ENCODE peak calls at places on chromosomes 3 and 15, in eight cellular contexts. F is heart left ventricle, B is ovary, R is A549, Y is body of pancreas, Q is GM12892, L is GM12878, G is uterus. P is an unnamed sample.

GRCh38 chr3:159260049-159260662 is 458.3 kb downstream of the MFSD1 start:
- DNase-seq in F (peak), B (peak), R (peak), Y (peak), Q (no peak), L (no peak), G (peak), P (peak)

GRCh38 chr3:43950775-43951174 is 260.0 kb downstream of the ABHD5 start:
- DNase-seq in F (no peak), B (no peak), R (no peak), Y (no peak), Q (no peak), L (no peak), G (no peak), P (no peak)

GRCh38 chr15:89747708-89748682 is 3.1 kb downstream of the MESP1 start:
- DNase-seq in F (no peak), B (no peak), R (no peak), Y (no peak), Q (no peak), L (no peak), G (no peak), P (no peak)

GRCh38 chr15:74960286-74960685 is 3.7 kb upstream of the RPP25 start:
- DNase-seq in F (no peak), B (no peak), R (no peak), Y (no peak), Q (no peak), L (no peak), G (no peak), P (no peak)

GRCh38 chr3:45595364-45596154 is 1.0 kb downstream of the LIMD1 start:
- DNase-seq in F (peak), B (peak), R (no peak), Y (peak), Q (peak), L (no peak), G (no peak), P (peak)

GRCh38 chr3:4421121-4421520 is 45.9 kb downstream of the SUMF1 start:
- DNase-seq in F (no peak), B (no peak), R (peak), Y (no peak), Q (no peak), L (no peak), G (no peak), P (peak)

GRCh38 chr15:80174017-80174746 is 21.4 kb downstream of the FAH start:
- DNase-seq in F (peak), B (no peak), R (no peak), Y (no peak), Q (no peak), L (no peak), G (no peak), P (no peak)

GRCh38 chr3:18222686-18223085 is 202.5 kb downstream of the SATB1 start:
- DNase-seq in F (no peak), B (no peak), R (no peak), Y (no peak), Q (no peak), L (no peak), G (no peak), P (no peak)

GRCh38 chr15:90481023-90481422 is 48.7 kb upstream of the CRTC3 start:
- DNase-seq in F (no peak), B (no peak), R (no peak), Y (no peak), Q (no peak), L (no peak), G (no peak), P (no peak)

GRCh38 chr3:53730565-53730964 is 115.7 kb downstream of the CHDH start:
- DNase-seq in F (peak), B (peak), R (no peak), Y (no peak), Q (no peak), L (no peak), G (peak), P (no peak)

GRCh38 chr3:107498646-107499045 is 24.1 kb upstream of the BBX start:
- DNase-seq in F (no peak), B (no peak), R (no peak), Y (no peak), Q (no peak), L (no peak), G (no peak), P (no peak)

GRCh38 chr3:194080913-194081800 is 54.8 kb upstream of the HES1 start:
- DNase-seq in F (no peak), B (no peak), R (no peak), Y (no peak), Q (no peak), L (no peak), G (no peak), P (no peak)

GRCh38 chr3:172174396-172175253 is 135.2 kb downstream of the FNDC3B start:
- DNase-seq in F (no peak), B (no peak), R (no peak), Y (no peak), Q (no peak), L (no peak), G (no peak), P (no peak)

GRCh38 chr15:50810128-50810527 is 44.6 kb upstream of the SPPL2A start:
- DNase-seq in F (no peak), B (no peak), R (no peak), Y (no peak), Q (no peak), L (no peak), G (no peak), P (no peak)

GRCh38 chr3:59559721-59560514 is 510.1 kb upstream of the CFAP20DC start:
- DNase-seq in F (no peak), B (no peak), R (peak), Y (no peak), Q (no peak), L (no peak), G (no peak), P (no peak)

GRCh38 chr3:100335137-100335833 is 728 bp downstream of the NIT2 start:
- DNase-seq in F (peak), B (peak), R (peak), Y (peak), Q (peak), L (no peak), G (no peak), P (peak)

GRCh38 chr3:165502707-165503106 is 306.5 kb upstream of the SLITRK3 start:
- DNase-seq in F (no peak), B (no peak), R (no peak), Y (no peak), Q (no peak), L (no peak), G (no peak), P (no peak)

GRCh38 chr15:35751421-35752133 is 205.6 kb upstream of the DPH6 start:
- DNase-seq in F (peak), B (peak), R (peak), Y (peak), Q (no peak), L (peak), G (peak), P (peak)

GRCh38 chr15:52128568-52128967 is 16.0 kb upstream of the BCL2L10 start:
- DNase-seq in F (no peak), B (no peak), R (no peak), Y (no peak), Q (no peak), L (no peak), G (no peak), P (no peak)

GRCh38 chr3:73622135-73622534 is 2.6 kb downstream of the PDZRN3 start:
- DNase-seq in F (peak), B (peak), R (no peak), Y (peak), Q (no peak), L (no peak), G (peak), P (no peak)

GRCh38 chr3:40821316-40821715 is 296.6 kb downstream of the ZNF621 start:
- DNase-seq in F (no peak), B (no peak), R (no peak), Y (no peak), Q (no peak), L (no peak), G (no peak), P (no peak)

GRCh38 chr3:54591157-54591556 is 336.7 kb downstream of the LRTM1 start:
- DNase-seq in F (no peak), B (no peak), R (no peak), Y (no peak), Q (no peak), L (no peak), G (no peak), P (no peak)

GRCh38 chr15:40142428-40142827 is 18.4 kb upstream of the BUB1B start:
- DNase-seq in F (no peak), B (no peak), R (no peak), Y (no peak), Q (no peak), L (no peak), G (no peak), P (no peak)

GRCh38 chr15:70802629-70803028 is 39.3 kb upstream of the UACA start:
- DNase-seq in F (no peak), B (no peak), R (peak), Y (no peak), Q (no peak), L (no peak), G (no peak), P (no peak)

DNA sequence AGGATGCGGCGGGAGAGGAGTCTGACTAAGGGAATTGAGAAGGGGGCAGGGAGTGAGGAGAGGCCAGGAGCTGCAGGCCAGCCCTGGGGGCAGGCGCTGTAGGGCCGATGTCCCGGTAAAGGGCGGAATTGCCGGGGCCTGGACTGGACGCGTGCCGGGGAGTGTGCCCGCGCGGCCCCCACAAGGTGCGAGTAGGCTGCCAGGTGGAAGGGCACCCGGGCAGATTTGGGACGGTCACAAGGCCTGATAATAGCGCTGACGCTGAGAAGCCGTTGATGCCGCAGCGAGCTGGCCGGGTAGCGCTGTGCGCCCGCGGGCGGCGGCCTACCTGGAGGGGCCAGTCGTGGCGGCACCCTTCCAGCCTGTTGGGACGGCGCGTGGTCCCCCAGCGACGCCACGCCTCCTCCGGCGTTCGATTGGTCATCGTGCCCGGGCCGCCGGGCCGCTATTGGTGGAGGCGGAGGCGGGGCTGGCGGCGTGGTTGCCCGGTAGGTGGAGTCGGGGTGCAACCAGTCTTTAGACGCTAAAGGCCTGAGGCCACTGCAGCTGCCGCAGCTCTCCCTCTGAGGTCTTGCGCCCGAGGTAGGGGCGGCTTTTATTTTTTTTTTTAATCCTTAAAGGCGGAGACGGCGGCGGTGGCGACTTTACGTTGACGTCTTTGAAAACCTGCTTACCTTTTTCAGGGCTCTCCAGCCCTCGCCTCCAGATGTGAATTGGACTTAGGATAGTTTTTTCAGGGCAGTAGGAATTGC is 919 bp downstream of the SLC25A38 start:
- DNase-seq in F (peak), B (peak), R (peak), Y (peak), Q (peak), L (peak), G (peak), P (no peak)
- TF ChIP-seq POLR2A in F (peak), B (peak), R (peak), Y (peak), Q (peak), L (peak), G (peak), P (peak)

DNA sequence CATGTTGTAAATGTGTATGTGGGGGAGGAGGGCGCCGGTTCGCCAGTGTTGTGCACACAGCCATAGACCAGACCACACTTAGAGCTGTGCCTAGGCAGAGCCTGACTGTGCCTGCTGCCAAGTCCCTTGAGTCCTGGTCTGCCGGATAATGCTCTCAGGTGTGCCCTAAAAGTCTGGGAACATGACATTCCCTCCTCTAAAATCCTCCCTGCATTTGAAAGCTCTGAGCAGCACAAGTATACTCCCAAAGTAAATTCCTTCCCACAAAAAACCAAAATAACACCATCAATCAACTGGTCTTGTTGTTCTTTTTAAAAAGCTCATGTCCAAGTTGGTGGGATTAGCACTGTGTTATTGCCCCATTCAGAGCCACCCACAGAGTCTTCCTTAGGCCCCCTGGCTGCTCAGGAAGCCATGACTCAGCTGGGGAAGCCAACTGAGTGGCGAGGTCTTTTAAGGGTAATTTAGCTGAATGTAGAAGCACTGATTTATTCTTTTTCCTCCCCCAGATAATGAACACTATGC is 147.8 kb upstream of the MCTP2 start:
- DNase-seq in F (no peak), B (no peak), R (no peak), Y (no peak), Q (no peak), L (no peak), G (peak), P (no peak)
- TF ChIP-seq POLR2A in F (no peak), B (no peak), R (no peak), Y (no peak), Q (no peak), L (no peak), G (no peak), P (no peak)

GRCh38 chr3:39592729-39593128 is 125.2 kb downstream of the MOBP start:
- DNase-seq in F (no peak), B (no peak), R (no peak), Y (no peak), Q (no peak), L (no peak), G (no peak), P (no peak)
- TF ChIP-seq POLR2A in F (no peak), B (no peak), R (no peak), Y (no peak), Q (no peak), L (no peak), G (no peak), P (no peak)

DNA sequence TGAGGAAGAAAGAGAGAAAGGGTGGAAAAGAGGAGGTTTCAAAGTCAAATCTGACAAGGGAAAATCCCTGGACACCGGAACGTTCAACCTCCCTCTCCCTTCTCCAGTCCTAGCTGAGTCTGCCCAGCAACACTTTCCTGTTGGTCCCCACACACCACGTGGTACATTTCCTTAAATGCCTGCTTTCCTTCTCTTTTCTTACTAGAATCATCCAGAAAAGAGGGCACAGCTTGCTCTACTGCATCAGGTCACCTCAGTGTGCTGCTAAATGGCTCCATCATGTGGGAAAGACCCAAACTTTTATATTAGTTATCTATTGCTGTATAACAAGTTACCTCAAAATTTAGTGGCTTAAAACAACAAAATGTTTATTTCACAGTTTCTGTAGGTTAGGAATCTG is 181.2 kb downstream of the NECTIN3 start:
- DNase-seq in F (no peak), B (no peak), R (no peak), Y (no peak), Q (no peak), L (no peak), G (no peak), P (no peak)
- TF ChIP-seq POLR2A in F (no peak), B (no peak), R (no peak), Y (no peak), Q (no peak), L (no peak), G (no peak), P (no peak)

DNA sequence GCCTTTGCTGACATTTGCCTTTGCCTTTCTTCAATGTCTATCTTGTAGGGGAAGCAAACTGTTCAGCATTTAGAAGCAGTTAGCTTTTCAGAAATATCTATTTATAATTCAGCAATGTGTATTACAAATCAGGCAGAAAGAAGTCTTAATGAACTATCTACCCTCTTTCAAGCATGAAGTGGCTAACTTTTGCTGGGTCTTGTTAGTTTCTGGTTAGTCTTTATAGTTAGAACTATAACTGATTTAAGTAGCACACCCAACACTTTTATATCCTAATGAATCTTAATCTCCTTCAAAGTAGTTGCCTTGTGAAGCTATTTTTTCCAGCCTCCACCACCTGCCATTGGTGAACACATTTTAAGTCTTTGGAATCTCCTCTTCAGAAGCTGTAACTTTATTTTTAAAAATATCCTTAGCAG is 13.3 kb downstream of the CCNL1 start:
- DNase-seq in F (no peak), B (no peak), R (no peak), Y (no peak), Q (no peak), L (no peak), G (no peak), P (no peak)
- TF ChIP-seq POLR2A in F (no peak), B (no peak), R (no peak), Y (no peak), Q (peak), L (no peak), G (no peak), P (peak)

DNA sequence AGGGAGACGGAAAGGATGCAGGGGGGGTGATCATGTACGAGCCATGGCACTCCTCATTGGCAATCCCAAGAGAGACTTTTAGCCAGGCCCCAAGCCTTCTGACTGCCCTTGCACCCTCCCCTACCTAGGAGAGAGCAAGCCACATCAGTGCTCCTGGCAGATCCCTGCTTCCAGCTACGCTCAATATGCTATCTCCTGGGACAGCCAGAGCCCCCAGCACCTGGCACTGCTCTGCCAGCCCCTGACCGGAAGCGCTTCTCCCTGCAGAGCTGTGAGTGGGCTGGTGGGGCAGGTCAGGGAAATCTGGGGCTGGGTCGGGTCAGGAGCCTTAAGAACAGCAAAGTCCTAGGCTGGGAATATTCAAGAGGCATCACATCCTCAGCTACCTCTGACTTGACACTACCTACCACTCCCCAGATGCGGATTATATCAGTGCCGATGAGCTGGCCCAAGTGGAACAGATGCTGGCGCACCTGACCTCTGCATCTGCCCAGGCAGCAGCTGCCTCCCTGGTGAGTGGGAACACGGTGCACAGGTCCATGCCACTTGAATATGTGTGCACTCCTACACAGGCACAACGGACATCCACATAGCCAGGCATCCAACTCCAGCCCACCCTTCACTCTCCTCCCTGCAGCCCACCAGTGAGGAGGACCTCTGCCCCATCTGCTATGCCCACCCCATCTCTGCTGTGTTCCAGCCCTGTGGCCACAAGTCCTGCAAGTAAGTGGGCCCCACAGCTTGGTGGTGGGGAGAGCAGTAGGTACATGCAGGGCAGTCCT is 1.1 kb upstream of the AMIGO3 start:
- DNase-seq in F (no peak), B (no peak), R (no peak), Y (peak), Q (no peak), L (no peak), G (peak), P (no peak)
- TF ChIP-seq POLR2A in F (no peak), B (no peak), R (no peak), Y (peak), Q (peak), L (peak), G (no peak), P (peak)

GRCh38 chr3:196194542-196194915 is 16.7 kb downstream of the ZDHHC19 start:
- DNase-seq in F (no peak), B (no peak), R (no peak), Y (no peak), Q (no peak), L (no peak), G (no peak), P (peak)

GRCh38 chr3:196193037-196193737 is 18.0 kb downstream of the ZDHHC19 start:
- DNase-seq in F (no peak), B (no peak), R (no peak), Y (no peak), Q (no peak), L (no peak), G (no peak), P (peak)

GRCh38 chr3:196195664-196196255 is 15.4 kb downstream of the ZDHHC19 start:
- DNase-seq in F (no peak), B (no peak), R (no peak), Y (no peak), Q (no peak), L (no peak), G (no peak), P (no peak)

GRCh38 chr3:196192036-196193001 is 18.9 kb downstream of the ZDHHC19 start:
- DNase-seq in F (no peak), B (no peak), R (no peak), Y (no peak), Q (no peak), L (peak), G (no peak), P (peak)

GRCh38 chr3:196193738-196194541 is 17.3 kb downstream of the ZDHHC19 start:
- DNase-seq in F (peak), B (no peak), R (no peak), Y (peak), Q (no peak), L (no peak), G (no peak), P (peak)
- TF ChIP-seq POLR2A in F (no peak), B (no peak), R (no peak), Y (no peak), Q (no peak), L (no peak), G (no peak), P (peak)